ENCODE peak calls at places on chromosomes 13 and 19, in ten cellular contexts. W is CD4-positive, CD25-positive, alpha-beta regulatory T cell; G is iris pigment epithelial cell; I is GOT3; O is activated T-cell treated with anti-CD3 and anti-CD28 coated beads for 1 hour; X is hepatocyte; Q is progenitor cell of endocrine pancreas; V is stimulated activated CD4-positive, alpha-beta T cell treated with anti-CD3 and anti-CD28 coated beads, Interleukin-4, amount 100 ng/mL, for 24 hours; B is fibroblast of lung; Y is anterior cingulate cortex. H is an unnamed sample.

GRCh38 chr19:13923194-13923987 is 14.8 kb downstream of the PODNL1 start:
- DNase-seq in W (no peak), G (no peak), I (no peak), O (no peak), X (no peak), Q (no peak), V (no peak), B (no peak), Y (no peak), H (no peak)

GRCh38 chr19:35143231-35143715 is at the start of gene FXYD7:
- DNase-seq in W (no peak), G (no peak), I (no peak), O (no peak), X (no peak), Q (no peak), V (no peak), B (no peak), Y (no peak), H (no peak)

GRCh38 chr13:23889598-23890224 is 511 bp upstream of the MIPEP start:
- DNase-seq in W (peak), G (peak), I (no peak), O (no peak), X (no peak), Q (no peak), V (no peak), B (no peak), Y (peak), H (no peak)

GRCh38 chr19:12090807-12091206 is 26.3 kb downstream of the ZNF844 start:
- DNase-seq in W (peak), G (peak), I (peak), O (peak), X (peak), Q (peak), V (peak), B (peak), Y (no peak), H (peak)

GRCh38 chr13:94419304-94419943 is 60.1 kb downstream of the DCT start:
- DNase-seq in W (peak), G (peak), I (peak), O (no peak), X (no peak), Q (no peak), V (peak), B (peak), Y (no peak), H (no peak)

GRCh38 chr13:109687559-109688448 is 98.6 kb downstream of the IRS2 start:
- DNase-seq in W (no peak), G (no peak), I (no peak), O (no peak), X (peak), Q (no peak), V (no peak), B (no peak), Y (no peak), H (no peak)

GRCh38 chr13:113220877-113221276 is 11.5 kb downstream of the CUL4A start:
- DNase-seq in W (no peak), G (no peak), I (no peak), O (peak), X (no peak), Q (no peak), V (no peak), B (peak), Y (no peak), H (no peak)

GRCh38 chr13:25943666-25944065 is 108.2 kb downstream of the SHISA2 start:
- DNase-seq in W (no peak), G (peak), I (no peak), O (no peak), X (peak), Q (no peak), V (no peak), B (peak), Y (no peak), H (no peak)

GRCh38 chr19:46924874-46925547 is 64.2 kb downstream of the ARHGAP35 start:
- DNase-seq in W (peak), G (no peak), I (no peak), O (no peak), X (peak), Q (no peak), V (no peak), B (no peak), Y (no peak), H (no peak)

GRCh38 chr19:18649371-18650047 is 12.7 kb downstream of the KLHL26 start:
- DNase-seq in W (no peak), G (peak), I (no peak), O (no peak), X (peak), Q (no peak), V (no peak), B (peak), Y (peak), H (no peak)

GRCh38 chr13:43428545-43429287 is 358.1 kb downstream of the ENOX1 start:
- DNase-seq in W (no peak), G (no peak), I (no peak), O (no peak), X (no peak), Q (no peak), V (no peak), B (no peak), Y (no peak), H (no peak)

GRCh38 chr19:8071912-8072311 is 19.4 kb downstream of the CCL25 start:
- DNase-seq in W (no peak), G (no peak), I (no peak), O (no peak), X (no peak), Q (no peak), V (no peak), B (no peak), Y (no peak), H (no peak)

GRCh38 chr19:10344780-10345179 is 5.4 kb upstream of the ICAM3 start:
- DNase-seq in W (no peak), G (no peak), I (no peak), O (no peak), X (no peak), Q (no peak), V (no peak), B (no peak), Y (no peak), H (no peak)

GRCh38 chr19:15398501-15399233 is 19.1 kb upstream of the AKAP8 start:
- DNase-seq in W (no peak), G (no peak), I (no peak), O (no peak), X (no peak), Q (no peak), V (no peak), B (no peak), Y (no peak), H (no peak)

GRCh38 chr13:112114391-112114790 is 47.4 kb downstream of the SOX1 start:
- DNase-seq in W (no peak), G (no peak), I (no peak), O (no peak), X (no peak), Q (no peak), V (no peak), B (no peak), Y (no peak), H (no peak)

GRCh38 chr13:110331362-110331761 is 24.3 kb downstream of the COL4A2 start:
- DNase-seq in W (no peak), G (peak), I (no peak), O (no peak), X (no peak), Q (no peak), V (no peak), B (peak), Y (no peak), H (no peak)

GRCh38 chr19:49861127-49861526 is 6.2 kb downstream of the PNKP start:
- DNase-seq in W (no peak), G (peak), I (no peak), O (no peak), X (peak), Q (no peak), V (no peak), B (peak), Y (no peak), H (no peak)

GRCh38 chr13:96165840-96166239 is 75.9 kb downstream of the HS6ST3 start:
- DNase-seq in W (no peak), G (no peak), I (no peak), O (no peak), X (no peak), Q (no peak), V (no peak), B (no peak), Y (no peak), H (no peak)

GRCh38 chr13:36154567-36155231 is 23.5 kb upstream of the DCLK1 start:
- DNase-seq in W (no peak), G (no peak), I (no peak), O (no peak), X (peak), Q (no peak), V (no peak), B (no peak), Y (no peak), H (no peak)

GRCh38 chr19:33245948-33246728 is 20.5 kb upstream of the SLC7A10 start:
- DNase-seq in W (no peak), G (no peak), I (no peak), O (no peak), X (no peak), Q (no peak), V (no peak), B (peak), Y (no peak), H (peak)

GRCh38 chr19:47124937-47125668 is 5.5 kb upstream of the SAE1 start:
- DNase-seq in W (peak), G (peak), I (no peak), O (no peak), X (peak), Q (peak), V (peak), B (peak), Y (no peak), H (peak)

GRCh38 chr13:112842343-112842856 is 126.6 kb upstream of the MCF2L start:
- DNase-seq in W (peak), G (peak), I (no peak), O (no peak), X (no peak), Q (no peak), V (no peak), B (no peak), Y (no peak), H (no peak)

GRCh38 chr13:65497265-65497664 is 1732.9 kb downstream of the PCDH9 start:
- DNase-seq in W (no peak), G (peak), I (no peak), O (no peak), X (no peak), Q (no peak), V (no peak), B (no peak), Y (no peak), H (no peak)

GRCh38 chr19:7512400-7512851 is 3.5 kb upstream of the ZNF358 start:
- DNase-seq in W (no peak), G (peak), I (no peak), O (no peak), X (no peak), Q (no peak), V (no peak), B (no peak), Y (no peak), H (no peak)

GRCh38 chr13:79593611-79594275 is 112.8 kb downstream of the NDFIP2 start:
- DNase-seq in W (no peak), G (peak), I (no peak), O (no peak), X (no peak), Q (no peak), V (no peak), B (peak), Y (no peak), H (no peak)

GRCh38 chr19:39671739-39672363 is 16.1 kb downstream of the LGALS16 start:
- DNase-seq in W (peak), G (peak), I (no peak), O (no peak), X (peak), Q (no peak), V (peak), B (peak), Y (no peak), H (peak)

GRCh38 chr13:80399340-80400163 is 58.6 kb upstream of the SPRY2 start:
- DNase-seq in W (no peak), G (no peak), I (no peak), O (no peak), X (peak), Q (no peak), V (no peak), B (no peak), Y (no peak), H (no peak)

GRCh38 chr13:105464249-105464648 is 1071.2 kb downstream of the EFNB2 start:
- DNase-seq in W (no peak), G (peak), I (no peak), O (no peak), X (no peak), Q (no peak), V (no peak), B (no peak), Y (no peak), H (no peak)

GRCh38 chr13:21691500-21691899 is 20.6 kb downstream of the FGF9 start:
- DNase-seq in W (no peak), G (no peak), I (no peak), O (no peak), X (no peak), Q (no peak), V (no peak), B (no peak), Y (no peak), H (no peak)

GRCh38 chr19:28170066-28170465 is 1042.9 kb downstream of the UQCRFS1 start:
- DNase-seq in W (no peak), G (no peak), I (no peak), O (no peak), X (no peak), Q (no peak), V (no peak), B (no peak), Y (no peak), H (no peak)

GRCh38 chr19:44255705-44256411 is 3.8 kb upstream of the ZNF233 start:
- DNase-seq in W (no peak), G (no peak), I (no peak), O (no peak), X (no peak), Q (no peak), V (no peak), B (no peak), Y (no peak), H (no peak)

GRCh38 chr19:7895565-7895964 is 7.3 kb downstream of the LRRC8E start:
- DNase-seq in W (no peak), G (no peak), I (no peak), O (no peak), X (peak), Q (no peak), V (no peak), B (no peak), Y (no peak), H (no peak)

GRCh38 chr13:111488466-111489132 is 168.2 kb downstream of the TEX29 start:
- DNase-seq in W (no peak), G (no peak), I (no peak), O (no peak), X (no peak), Q (no peak), V (no peak), B (no peak), Y (no peak), H (no peak)

GRCh38 chr19:46035986-46036744 is 4.6 kb downstream of the IGFL4 start:
- DNase-seq in W (no peak), G (no peak), I (no peak), O (no peak), X (no peak), Q (no peak), V (no peak), B (no peak), Y (no peak), H (no peak)

GRCh38 chr13:113647351-113648217 is 10.4 kb downstream of the ATP4B start:
- DNase-seq in W (no peak), G (peak), I (no peak), O (no peak), X (peak), Q (no peak), V (no peak), B (peak), Y (peak), H (no peak)

H was measured in DND-41.